ENCODE peak calls at places on chromosomes 11 and 22, in five cellular contexts. I, U, Z, J and E are unnamed samples.
A peak's percentile ranks its signal among the peaks of the same experiment; 100 is the strongest.

GRCh38 chr11:13068211-13068610 is 59.1 kb downstream of the RASSF10 start:
- DNase-seq in I (no peak), U (no peak), Z (no peak), J (no peak), E (no peak)

GRCh38 chr22:39224550-39224949 is 20.2 kb downstream of the PDGFB start:
- DNase-seq in I (no peak), U (no peak), Z (no peak), J (no peak), E (no peak)

GRCh38 chr22:20088263-20088648 is 8.2 kb downstream of the DGCR8 start:
- DNase-seq in I (no peak), U (no peak), Z (no peak), J (no peak), E (no peak)

GRCh38 chr11:86151188-86152005 is 82.5 kb upstream of the PICALM start:
- DNase-seq in I (no peak), U (peak; percentile 56), Z (peak; percentile 7), J (peak; percentile 23), E (peak; percentile 54)

GRCh38 chr11:68838572-68838964 is 3.1 kb downstream of the CPT1A start:
- DNase-seq in I (no peak), U (no peak), Z (no peak), J (peak; percentile 18), E (peak; percentile 43)

GRCh38 chr11:46890665-46891064 is 27.7 kb downstream of the LRP4 start:
- DNase-seq in I (no peak), U (no peak), Z (no peak), J (peak; percentile 51), E (no peak)

GRCh38 chr11:125262194-125262824 is 97.8 kb downstream of the PKNOX2 start:
- DNase-seq in I (no peak), U (no peak), Z (no peak), J (no peak), E (no peak)

GRCh38 chr11:74322667-74323066 is 11.2 kb upstream of the P4HA3 start:
- DNase-seq in I (no peak), U (no peak), Z (no peak), J (peak; percentile 26), E (peak; percentile 81)

GRCh38 chr22:46537221-46537945 is at the start of gene CELSR1:
- DNase-seq in I (peak; percentile 65), U (no peak), Z (peak; percentile 97), J (peak; percentile 32), E (peak; percentile 22)

GRCh38 chr11:61967924-61968757 is 707 bp upstream of the FTH1 start:
- DNase-seq in I (no peak), U (no peak), Z (peak; percentile 49), J (peak; percentile 42), E (peak; percentile 45)

GRCh38 chr11:121376135-121376534 is 76.0 kb upstream of the SORL1 start:
- DNase-seq in I (no peak), U (no peak), Z (no peak), J (no peak), E (no peak)

GRCh38 chr22:28002181-28002700 is 83.2 kb upstream of the PITPNB start:
- DNase-seq in I (no peak), U (no peak), Z (peak; percentile 63), J (peak; percentile 11), E (no peak)

GRCh38 chr11:90629251-90629806 is 406.5 kb upstream of the CHORDC1 start:
- DNase-seq in I (no peak), U (no peak), Z (no peak), J (no peak), E (no peak)